ENCODE peak calls at places on chromosomes 16 and 17, in nine cellular contexts. H is activated gamma-delta T cell, M is GM10248, Y is endothelial cell, Q is T-helper 1 cell, P is progenitor cell of endocrine pancreas, C is cardiac septum, A is NCI-H446 treated with DMSO at 0.1 percent for 48 hours, D is left lung. J is an unnamed sample.
A peak's percentile ranks its signal among the peaks of the same experiment; 100 is the strongest.

GRCh38 chr17:81368161-81368560 is 27.1 kb upstream of the BAHCC1 start:
- DNase-seq in D (no peak), P (no peak), A (no peak), H (no peak), C (no peak), Q (no peak), M (no peak), Y (no peak), J (no peak)

GRCh38 chr17:28698253-28698941 is 13.3 kb downstream of the PROCA1 start:
- DNase-seq in Y (no peak), Q (no peak), C (no peak), P (no peak), D (no peak), M (no peak), H (no peak), A (no peak), J (no peak)

GRCh38 chr16:30728904-30729672 is 19.1 kb upstream of the PHKG2 start:
- DNase-seq in Q (no peak), A (no peak), H (no peak), P (no peak), M (no peak), C (no peak), D (peak; percentile 64), Y (no peak), J (no peak)

GRCh38 chr17:4175921-4176802 is 33.2 kb downstream of the CYB5D2 start:
- DNase-seq in P (no peak), Q (no peak), C (no peak), D (no peak), Y (no peak), H (no peak), M (peak; percentile 36), A (no peak), J (no peak)

GRCh38 chr16:67396775-67397450 is 3.6 kb upstream of the TPPP3 start:
- DNase-seq in C (peak; percentile 55), D (no peak), P (no peak), A (no peak), H (no peak), Q (no peak), Y (no peak), M (no peak), J (no peak)

GRCh38 chr16:78744099-78744498 is 644.6 kb downstream of the WWOX start:
- DNase-seq in Y (no peak), Q (no peak), H (no peak), A (no peak), C (no peak), P (no peak), M (no peak), D (no peak), J (no peak)

GRCh38 chr17:40909755-40910154 is 24.7 kb upstream of the KRT20 start:
- DNase-seq in D (no peak), P (no peak), Q (no peak), A (no peak), C (no peak), H (no peak), M (no peak), Y (no peak), J (no peak)

GRCh38 chr17:8122923-8123694 is 797 bp downstream of the HES7 start:
- DNase-seq in Q (no peak), H (no peak), P (no peak), A (no peak), D (no peak), Y (no peak), C (no peak), M (peak; percentile 46), J (no peak)

GRCh38 chr17:27236710-27237315 is 57.1 kb upstream of the WSB1 start:
- DNase-seq in M (peak; percentile 64), Q (peak; percentile 60), H (no peak), Y (peak; percentile 72), P (peak; percentile 52), A (peak; percentile 4), D (no peak), C (no peak), J (no peak)

GRCh38 chr16:89407925-89408300 is 82.4 kb downstream of the ANKRD11 start:
- DNase-seq in A (no peak), Q (no peak), M (no peak), Y (no peak), C (no peak), H (no peak), D (no peak), P (no peak), J (no peak)

GRCh38 chr17:62674841-62675240 is 47.4 kb downstream of the MRC2 start:
- DNase-seq in H (no peak), P (no peak), Q (no peak), C (no peak), D (no peak), A (no peak), M (no peak), Y (no peak), J (no peak)

GRCh38 chr16:3580686-3581085 is 3.5 kb upstream of the NLRC3 start:
- DNase-seq in C (no peak), D (no peak), A (no peak), Q (no peak), M (no peak), Y (no peak), P (no peak), H (no peak), J (no peak)

GRCh38 chr17:39972271-39972670 is 8.3 kb upstream of the PSMD3 start:
- DNase-seq in Q (no peak), P (no peak), C (no peak), M (no peak), A (no peak), Y (no peak), H (no peak), D (no peak), J (no peak)

GRCh38 chr17:60231234-60231633 is 81.5 kb downstream of the CA4 start:
- DNase-seq in A (no peak), Y (no peak), C (no peak), P (no peak), M (peak; percentile 29), D (no peak), H (no peak), Q (no peak), J (no peak)

GRCh38 chr16:28192811-28193529 is 18.8 kb downstream of the XPO6 start:
- DNase-seq in M (peak; percentile 74), P (no peak), D (no peak), Y (no peak), Q (peak; percentile 65), A (no peak), H (no peak), C (no peak), J (no peak)

GRCh38 chr16:59047114-59047513 is 313.0 kb upstream of the GOT2 start:
- DNase-seq in Y (no peak), H (no peak), A (no peak), M (no peak), P (no peak), D (no peak), Q (no peak), C (no peak), J (no peak)

GRCh38 chr17:7046127-7046724 is 2.3 kb upstream of the SLC16A11 start:
- DNase-seq in Q (peak; percentile 24), M (no peak), C (no peak), H (no peak), P (peak; percentile 43), A (no peak), D (peak; percentile 85), Y (no peak), J (peak; percentile 18)

GRCh38 chr16:14125708-14126107 is 54.6 kb downstream of the MRTFB start:
- DNase-seq in H (no peak), A (no peak), D (no peak), Q (no peak), P (no peak), C (no peak), Y (no peak), M (no peak), J (no peak)

GRCh38 chr17:40070895-40071719 is 8.3 kb downstream of the THRA start:
- DNase-seq in M (no peak), Y (no peak), C (no peak), D (peak; percentile 85), P (no peak), Q (no peak), A (no peak), H (no peak), J (peak; percentile 21)

GRCh38 chr17:31241116-31241515 is 55.9 kb downstream of the OMG start:
- DNase-seq in P (no peak), Y (no peak), D (no peak), Q (no peak), C (no peak), A (no peak), M (no peak), H (no peak), J (no peak)

GRCh38 chr17:57132663-57133062 is 47.6 kb downstream of the AKAP1 start:
- DNase-seq in P (no peak), M (no peak), D (no peak), A (no peak), H (no peak), C (no peak), Q (no peak), Y (no peak), J (no peak)

GRCh38 chr16:4755687-4756086 is 11.3 kb downstream of the ZNF500 start:
- DNase-seq in P (no peak), H (no peak), Q (no peak), C (no peak), A (no peak), M (no peak), Y (no peak), D (no peak), J (no peak)

GRCh38 chr16:51524555-51525373 is 373.7 kb upstream of the SALL1 start:
- DNase-seq in M (no peak), P (no peak), H (no peak), A (no peak), C (no peak), Q (no peak), D (no peak), Y (no peak), J (peak; percentile 21)

GRCh38 chr16:78817442-78817829 is 718.0 kb downstream of the WWOX start:
- DNase-seq in P (no peak), D (no peak), M (no peak), A (no peak), C (no peak), Y (no peak), H (no peak), Q (no peak), J (no peak)

GRCh38 chr17:27491713-27492190 is 35.5 kb downstream of the KSR1 start:
- DNase-seq in A (no peak), Y (no peak), C (no peak), P (no peak), M (peak; percentile 47), H (no peak), Q (no peak), D (no peak), J (no peak)

GRCh38 chr17:48604770-48605329 is at the start of gene HOXB6:
- DNase-seq in C (no peak), P (no peak), D (no peak), M (no peak), A (no peak), Q (no peak), H (no peak), Y (no peak), J (no peak)

GRCh38 chr17:72270530-72270929 is 149.7 kb downstream of the SOX9 start:
- DNase-seq in Y (no peak), M (no peak), P (no peak), A (peak; percentile 89), D (peak; percentile 62), C (no peak), H (no peak), Q (no peak), J (no peak)

GRCh38 chr17:2794116-2794803 is 2.0 kb upstream of the RAP1GAP2 start:
- DNase-seq in Y (no peak), D (no peak), P (no peak), Q (no peak), H (no peak), C (no peak), A (no peak), M (no peak), J (no peak)

GRCh38 chr16:23712976-23713375 is at the start of gene ERN2:
- DNase-seq in H (no peak), M (peak; percentile 11), P (no peak), A (no peak), D (no peak), Y (no peak), Q (no peak), C (peak; percentile 57), J (no peak)

GRCh38 chr16:75239463-75240122 is 11.8 kb downstream of the BCAR1 start:
- DNase-seq in Q (no peak), P (no peak), H (no peak), C (no peak), A (no peak), M (no peak), Y (peak; percentile 2), D (no peak), J (no peak)

GRCh38 chr16:64162613-64163375 is 959.1 kb downstream of the CDH11 start:
- DNase-seq in D (no peak), P (no peak), A (no peak), Q (no peak), C (no peak), M (no peak), H (no peak), Y (no peak), J (no peak)

J was measured in NCI-H2029 treated with DMSO at 0.1 percent for 48 hours.